ENCODE peak calls at places on chromosomes 7 and 10, in ten cellular contexts. K is colonic mucosa, B is A549, A is mesendoderm, X is coronary artery, G is IMR-90, J is heart left ventricle, W is OCI-LY7, V is fibroblast of lung, H is transverse colon. T is an unnamed sample.

GRCh38 chr10:60762554-60762953 is 15.7 kb upstream of the CDK1 start:
- DNase-seq in K (no peak), B (no peak), A (peak; percentile 58), X (no peak), G (no peak), J (no peak), W (no peak), V (no peak), H (no peak), T (no peak)

GRCh38 chr7:44286618-44287487 is 38.5 kb downstream of the CAMK2B start:
- DNase-seq in K (no peak), B (no peak), A (no peak), X (peak; percentile 65), G (no peak), J (peak; percentile 15), W (no peak), V (no peak), H (peak; percentile 5), T (peak; percentile 34)

GRCh38 chr7:101162551-101163280 is 2.7 kb downstream of the VGF start:
- DNase-seq in K (peak; percentile 56), B (no peak), A (peak; percentile 82), X (no peak), G (peak; percentile 50), J (no peak), W (peak; percentile 28), V (peak; percentile 51), H (peak; percentile 57), T (no peak)

GRCh38 chr10:73863039-73863817 is 11.1 kb downstream of the CAMK2G start:
- DNase-seq in K (no peak), B (no peak), A (no peak), X (no peak), G (no peak), J (no peak), W (no peak), V (no peak), H (no peak), T (no peak)

GRCh38 chr10:120987359-120987758 is 136.2 kb downstream of the WDR11 start:
- DNase-seq in K (no peak), B (no peak), A (no peak), X (no peak), G (no peak), J (no peak), W (no peak), V (no peak), H (no peak), T (no peak)

GRCh38 chr10:119165171-119166110 is at the start of gene SFXN4:
- DNase-seq in K (peak; percentile 84), B (peak; percentile 57), A (peak; percentile 64), X (peak; percentile 85), G (peak; percentile 24), J (peak; percentile 87), W (peak; percentile 80), V (peak; percentile 51), H (peak; percentile 85), T (peak; percentile 88)

GRCh38 chr7:113480537-113480936 is 362.2 kb upstream of the SMIM30 start:
- DNase-seq in K (no peak), B (no peak), A (no peak), X (no peak), G (no peak), J (no peak), W (no peak), V (no peak), H (no peak), T (no peak)

GRCh38 chr7:405489-406211 is 114.0 kb downstream of the PDGFA start:
- DNase-seq in K (no peak), B (no peak), A (no peak), X (peak; percentile 62), G (no peak), J (no peak), W (no peak), V (no peak), H (peak; percentile 5), T (peak; percentile 61)

GRCh38 chr7:108805808-108806397 is 236.2 kb downstream of the DNAJB9 start:
- DNase-seq in K (no peak), B (peak; percentile 43), A (peak; percentile 63), X (no peak), G (peak; percentile 1), J (no peak), W (peak; percentile 12), V (peak; percentile 20), H (no peak), T (no peak)

DNA sequence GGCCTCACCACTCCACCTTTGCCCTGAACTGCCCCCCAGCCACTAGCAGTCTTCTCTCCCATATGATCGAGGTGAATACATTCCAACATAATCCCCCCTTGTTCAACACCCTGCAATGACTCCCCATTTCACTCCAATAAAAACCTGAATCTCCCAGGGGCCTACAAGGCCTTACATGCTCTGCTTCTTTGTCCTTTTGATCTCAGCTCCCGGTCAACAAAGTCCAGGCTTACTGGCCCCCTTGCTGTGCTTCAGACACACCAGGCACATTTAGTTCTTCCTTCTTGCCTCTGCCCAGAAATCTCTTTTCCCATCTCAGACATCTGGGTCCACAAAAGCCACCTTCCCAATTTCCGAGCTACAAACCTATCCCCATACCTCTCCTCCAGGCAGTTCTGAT is 14.0 kb downstream of the MET start:
- DNase-seq in K (no peak), B (no peak), A (no peak), X (no peak), G (no peak), J (no peak), W (no peak), V (no peak), H (no peak), T (no peak)
- H3K27ac ChIP-seq in K (no peak overlapping the region), B (peak overlapping the region; percentile 89), A (no peak overlapping the region), X (no peak overlapping the region), G (no peak overlapping the region), J (no peak overlapping the region), W (no peak overlapping the region), V (no peak overlapping the region), H (no peak overlapping the region), T (no peak overlapping the region)

GRCh38 chr10:26331376-26331775 is 106.8 kb upstream of the APBB1IP start:
- DNase-seq in K (no peak), B (no peak), A (no peak), X (no peak), G (no peak), J (no peak), W (no peak), V (no peak), H (no peak), T (no peak)

GRCh38 chr10:26334932-26335573 is 103.1 kb upstream of the APBB1IP start:
- DNase-seq in K (peak; percentile 45), B (peak; percentile 54), A (peak; percentile 86), X (peak; percentile 76), G (peak; percentile 6), J (peak; percentile 25), W (peak; percentile 90), V (peak; percentile 34), H (peak; percentile 44), T (no peak)

GRCh38 chr10:26336979-26337378 is 101.2 kb upstream of the APBB1IP start:
- DNase-seq in K (no peak), B (no peak), A (no peak), X (no peak), G (no peak), J (no peak), W (no peak), V (no peak), H (no peak), T (no peak)

GRCh38 chr10:26334232-26334931 is 103.8 kb upstream of the APBB1IP start:
- DNase-seq in K (no peak), B (no peak), A (no peak), X (no peak), G (no peak), J (no peak), W (peak; percentile 46), V (no peak), H (no peak), T (no peak)

DNA sequence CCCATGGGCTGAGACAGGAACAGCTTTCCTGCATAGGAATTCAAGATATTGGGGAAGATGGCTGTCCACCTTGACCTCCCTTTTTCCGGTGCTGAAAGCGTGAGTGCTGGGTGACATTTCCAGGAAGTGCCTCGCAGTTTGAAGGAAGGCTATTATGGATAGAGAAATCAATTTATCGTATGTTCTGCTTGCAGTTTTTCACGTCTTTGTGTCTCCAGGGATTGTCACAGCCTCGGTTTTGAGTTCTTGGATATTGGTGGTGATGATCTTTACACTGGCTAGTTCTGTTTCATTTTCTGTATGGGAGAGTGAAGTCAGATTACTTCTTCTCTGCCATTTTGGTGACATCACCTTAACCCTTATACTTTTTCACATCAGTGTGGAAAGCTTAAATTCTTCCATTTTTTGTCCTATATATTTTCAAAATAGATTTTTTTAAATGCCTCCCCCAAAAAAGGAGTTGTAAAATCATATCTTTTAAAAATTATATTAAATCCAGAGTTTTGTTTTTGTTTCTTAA is 102.5 kb upstream of the APBB1IP start:
- DNase-seq in K (no peak), B (no peak), A (no peak), X (no peak), G (no peak), J (no peak), W (peak; percentile 32), V (no peak), H (no peak), T (no peak)
- H3K27ac ChIP-seq in K (no peak overlapping the region), B (peak overlapping the region; percentile 60), A (no peak overlapping the region), X (no peak overlapping the region), G (no peak overlapping the region), J (no peak overlapping the region), W (peak overlapping the region; percentile 16), V (no peak overlapping the region), H (no peak overlapping the region), T (no peak overlapping the region)

GRCh38 chr10:68759223-68759863 is 38.3 kb downstream of the CCAR1 start:
- DNase-seq in K (no peak), B (no peak), A (no peak), X (no peak), G (no peak), J (no peak), W (no peak), V (no peak), H (no peak), T (no peak)

GRCh38 chr10:68756246-68756645 is 35.2 kb downstream of the CCAR1 start:
- DNase-seq in K (no peak), B (no peak), A (no peak), X (no peak), G (no peak), J (no peak), W (no peak), V (no peak), H (no peak), T (no peak)

GRCh38 chr10:68756766-68757165 is 35.7 kb downstream of the CCAR1 start:
- DNase-seq in K (no peak), B (no peak), A (no peak), X (no peak), G (no peak), J (no peak), W (no peak), V (no peak), H (no peak), T (no peak)

DNA sequence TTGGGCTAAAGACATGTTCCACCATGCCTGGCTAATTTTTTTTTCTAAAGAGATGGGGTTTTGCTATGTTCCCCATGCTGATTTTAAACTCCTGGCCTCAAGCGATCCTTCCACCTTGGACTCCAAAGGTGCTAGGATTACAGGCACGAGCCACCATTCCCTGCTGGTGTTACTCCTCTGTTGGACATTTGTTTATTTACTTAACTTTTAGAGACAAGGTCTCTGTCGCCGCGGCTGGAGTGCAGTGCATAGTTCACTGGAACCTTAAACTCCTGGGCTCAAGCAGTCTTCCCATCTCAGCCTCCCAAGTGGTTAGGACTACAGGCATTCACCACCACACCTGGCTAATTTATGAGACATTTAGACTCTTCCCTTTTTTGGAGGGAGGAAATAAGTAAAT is 38.9 kb downstream of the CCAR1 start:
- DNase-seq in K (no peak), B (no peak), A (no peak), X (no peak), G (no peak), J (no peak), W (no peak), V (no peak), H (no peak), T (peak; percentile 28)
- H3K27ac ChIP-seq in K (no peak overlapping the region), B (no peak overlapping the region), A (no peak overlapping the region), X (no peak overlapping the region), G (no peak overlapping the region), J (no peak overlapping the region), W (no peak overlapping the region), V (no peak overlapping the region), H (no peak overlapping the region), T (no peak overlapping the region)

GRCh38 chr7:76282344-76283253 is 19.9 kb upstream of the HSPB1 start:
- DNase-seq in K (no peak), B (no peak), A (peak; percentile 59), X (no peak), G (no peak), J (peak; percentile 55), W (no peak), V (peak; percentile 24), H (no peak), T (no peak)
- H3K27ac ChIP-seq in K (no peak overlapping the region), B (peak overlapping the region; percentile 84), A (no peak overlapping the region), X (peak overlapping the region; percentile 67), G (no peak overlapping the region), J (peak overlapping the region; percentile 18), W (no peak overlapping the region), V (no peak overlapping the region), H (no peak overlapping the region), T (no peak overlapping the region)

T was measured in aorta.